ENCODE peak calls at places on chromosome 15, in four cellular contexts. G is GM12878, Y is SK-N-SH, A is HCT116. C is an unnamed sample.

GRCh38 chr15:72474912-72475601 is 927 bp downstream of the ARIH1 start:
- DNase-seq in G (peak), Y (peak), A (peak), C (peak)

GRCh38 chr15:63381301-63382192 is at the start of gene CA12:
- DNase-seq in G (no peak), Y (peak), A (no peak), C (no peak)

GRCh38 chr15:26872206-26872605 is 5.3 kb downstream of the GABRA5 start:
- DNase-seq in G (no peak), Y (no peak), A (no peak), C (no peak)

GRCh38 chr15:50685976-50686467 is 575 bp downstream of the TRPM7 start:
- DNase-seq in G (peak), Y (peak), A (no peak), C (peak)

GRCh38 chr15:66703540-66703941 is 1.5 kb downstream of the SMAD6 start:
- DNase-seq in G (no peak), Y (peak), A (no peak), C (no peak)

GRCh38 chr15:65420975-65421359 is 1.8 kb downstream of the IGDCC4 start:
- DNase-seq in G (no peak), Y (no peak), A (no peak), C (no peak)

GRCh38 chr15:78212546-78213424 is 21.6 kb downstream of the ACSBG1 start:
- DNase-seq in G (no peak), Y (peak), A (peak), C (peak)

GRCh38 chr15:46365612-46366011 is 730.8 kb downstream of the SQOR start:
- DNase-seq in G (no peak), Y (no peak), A (no peak), C (no peak)

GRCh38 chr15:93029613-93030429 is 59.2 kb downstream of the RGMA start:
- DNase-seq in G (no peak), Y (no peak), A (no peak), C (no peak)

GRCh38 chr15:66078929-66079275 is 174.6 kb downstream of the MEGF11 start:
- DNase-seq in G (no peak), Y (no peak), A (no peak), C (no peak)

GRCh38 chr15:49877117-49877860 is 241.7 kb downstream of the ATP8B4 start:
- DNase-seq in G (no peak), Y (no peak), A (no peak), C (no peak)

GRCh38 chr15:101115887-101116680 is 135.8 kb downstream of the CHSY1 start:
- DNase-seq in G (no peak), Y (no peak), A (no peak), C (no peak)

GRCh38 chr15:57028176-57028575 is 109.7 kb downstream of the TCF12 start:
- DNase-seq in G (no peak), Y (no peak), A (no peak), C (no peak)

GRCh38 chr15:41940441-41940857 is 31.9 kb downstream of the EHD4 start:
- DNase-seq in G (no peak), Y (no peak), A (peak), C (no peak)

GRCh38 chr15:58952751-58953150 is 19.3 kb upstream of the SLTM start:
- DNase-seq in G (no peak), Y (no peak), A (no peak), C (no peak)

GRCh38 chr15:35362195-35362829 is 183.7 kb downstream of the DPH6 start:
- DNase-seq in G (no peak), Y (no peak), A (no peak), C (no peak)

GRCh38 chr15:63991706-63992105 is 54.6 kb downstream of the DAPK2 start:
- DNase-seq in G (no peak), Y (no peak), A (no peak), C (no peak)

GRCh38 chr15:55168350-55168974 is 28.3 kb downstream of the RSL24D1 start:
- DNase-seq in G (peak), Y (peak), A (peak), C (peak)

GRCh38 chr15:89090791-89091666 is 2.8 kb downstream of the ABHD2 start:
- DNase-seq in G (no peak), Y (peak), A (no peak), C (peak)

GRCh38 chr15:92848852-92849598 is 51.1 kb upstream of the CHD2 start:
- DNase-seq in G (peak), Y (no peak), A (no peak), C (peak)

GRCh38 chr15:71116942-71117341 is 1.7 kb downstream of the THSD4 start:
- DNase-seq in G (no peak), Y (no peak), A (no peak), C (no peak)

GRCh38 chr15:99931703-99932603 is 198.7 kb upstream of the LYSMD4 start:
- DNase-seq in G (no peak), Y (no peak), A (no peak), C (no peak)

GRCh38 chr15:67955256-67955655 is 98.9 kb upstream of the PIAS1 start:
- DNase-seq in G (no peak), Y (no peak), A (no peak), C (no peak)

GRCh38 chr15:53843869-53844569 is 84.6 kb upstream of the WDR72 start:
- DNase-seq in G (no peak), Y (no peak), A (no peak), C (no peak)
- TF ChIP-seq ZBTB33 in G (no peak), Y (no peak), A (no peak), C (no peak)

DNA sequence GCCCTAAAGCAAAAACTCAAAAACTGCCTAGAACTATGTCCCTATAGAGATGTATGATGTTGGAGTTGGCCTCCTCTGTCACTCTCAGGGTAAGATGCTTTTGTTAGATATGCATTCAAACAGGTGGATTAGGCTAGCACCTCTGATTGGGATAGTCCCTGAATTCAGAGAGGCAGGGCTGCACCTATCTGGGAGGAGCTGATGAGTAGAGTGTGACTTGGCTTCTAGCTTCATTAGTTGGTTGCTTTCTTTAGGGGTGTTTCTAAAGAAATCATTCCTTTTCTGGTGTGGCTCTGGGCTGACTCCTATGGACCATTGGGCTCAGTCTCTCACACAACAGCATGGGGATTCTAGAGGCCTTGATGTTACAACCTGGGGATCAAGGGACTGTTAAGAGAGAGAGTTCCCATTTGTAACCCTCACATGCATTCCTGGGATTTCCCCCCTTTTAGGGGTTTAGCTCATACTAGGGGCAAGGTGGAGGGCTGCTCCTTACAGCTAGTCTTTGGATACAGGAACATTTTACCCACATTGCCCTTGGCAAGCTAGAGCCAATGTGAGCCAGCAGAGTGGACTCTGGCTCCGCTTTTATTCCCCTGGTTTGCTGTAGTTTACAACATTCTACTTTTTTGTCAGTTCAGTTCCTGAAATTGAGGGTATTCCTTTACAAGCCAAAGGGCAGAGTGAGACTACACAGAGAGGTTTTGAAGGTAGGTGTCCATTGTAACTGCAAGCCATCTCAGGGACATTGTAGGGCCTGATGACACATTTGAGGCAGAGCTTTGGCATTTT is 7.5 kb downstream of the ZNF592 start:
- DNase-seq in G (no peak), Y (no peak), A (no peak), C (no peak)
- TF ChIP-seq ZBTB33 in G (no peak), Y (no peak), A (no peak), C (no peak)

DNA sequence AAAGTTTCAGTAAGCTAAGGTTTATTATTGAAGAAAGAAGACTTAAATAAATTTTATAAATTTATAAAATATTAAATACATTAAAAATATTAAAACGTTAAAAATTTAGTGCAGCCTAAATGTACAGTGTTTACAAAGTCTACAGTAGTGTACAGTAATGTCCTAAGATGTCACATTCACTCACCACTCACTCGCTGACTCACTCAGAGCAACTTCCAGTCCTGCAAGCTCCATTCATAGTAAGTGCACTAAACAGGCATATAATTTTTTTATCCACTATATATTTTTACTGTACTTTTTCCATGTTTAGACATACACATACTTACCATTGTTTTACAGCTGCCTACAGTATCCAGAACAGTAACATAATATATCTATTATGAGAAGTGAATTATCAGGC is 51.5 kb downstream of the TJP1 start:
- DNase-seq in G (no peak), Y (no peak), A (no peak), C (no peak)
- TF ChIP-seq ZBTB33 in G (no peak), Y (no peak), A (no peak), C (no peak)

GRCh38 chr15:98501632-98502031 is 146.7 kb upstream of the IGF1R start:
- DNase-seq in G (no peak), Y (no peak), A (no peak), C (no peak)
- TF ChIP-seq ZBTB33 in G (no peak), Y (no peak), A (no peak), C (no peak)

DNA sequence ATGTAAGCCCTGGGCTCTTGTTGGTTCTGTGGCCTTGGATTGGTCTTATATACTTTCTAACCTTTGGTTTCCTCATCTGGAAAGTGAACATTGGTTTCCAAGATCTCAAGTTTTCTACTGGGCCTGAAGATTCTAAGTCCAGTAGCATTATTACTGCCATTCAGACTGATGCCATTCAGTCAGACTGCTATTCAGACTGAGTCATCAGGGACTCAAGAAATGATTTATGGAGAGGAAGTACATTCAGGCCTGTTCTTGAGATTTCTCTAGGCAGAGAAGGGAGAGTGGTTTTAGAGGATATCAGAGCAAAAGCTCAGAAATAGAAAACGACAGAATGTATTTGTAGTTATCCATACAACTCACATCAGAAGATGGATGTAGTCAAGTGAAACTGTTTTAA is 557.2 kb downstream of the NR2F2 start:
- DNase-seq in G (no peak), Y (no peak), A (no peak), C (no peak)
- TF ChIP-seq ZBTB33 in G (no peak), Y (no peak), A (no peak), C (no peak)

GRCh38 chr15:97059276-97059675 is 728.8 kb downstream of the NR2F2 start:
- DNase-seq in G (no peak), Y (no peak), A (no peak), C (no peak)

DNA sequence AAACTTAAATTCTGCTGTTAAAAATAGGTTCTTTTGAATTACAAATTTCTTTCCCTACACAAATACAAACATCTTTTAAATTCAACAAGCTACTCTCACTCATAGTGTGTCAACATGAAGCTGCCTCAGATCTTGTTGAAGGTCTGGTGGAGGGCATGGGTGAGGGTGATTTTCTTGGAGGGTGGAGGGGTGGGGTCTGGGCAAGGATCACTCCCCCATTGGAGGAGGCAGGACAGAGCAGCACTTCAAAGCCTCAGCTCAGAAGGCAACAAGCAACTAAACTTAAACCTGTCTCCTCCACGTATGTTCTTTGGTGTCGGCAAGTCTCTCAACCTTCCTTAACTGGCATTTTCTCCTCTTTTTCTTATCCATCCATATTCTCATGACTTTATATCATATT is 730.9 kb downstream of the NR2F2 start:
- DNase-seq in G (no peak), Y (no peak), A (no peak), C (no peak)
- TF ChIP-seq ZBTB33 in G (no peak), Y (no peak), A (no peak), C (no peak)

C was measured in K562.